ENCODE peak calls at places on chromosomes 13 and 19, in ten cellular contexts. B is SK-N-SH, W is breast epithelium, V is left ventricle myocardium inferior, T is IMR-90, K is body of pancreas, I is cardiac muscle cell, G is tibial nerve, Q is fibroblast of lung, J is adrenal gland. Y is an unnamed sample.
A peak's percentile ranks its signal among the peaks of the same experiment; 100 is the strongest.

GRCh38 chr19:2476451-2477140 is 669 bp downstream of the GADD45B start:
- DNase-seq in B (peak; percentile 66), W (no peak), V (peak; percentile 49), T (peak; percentile 74), K (peak; percentile 55), I (peak; percentile 51), G (no peak), Q (no peak), J (peak; percentile 61), Y (no peak)

GRCh38 chr13:106433066-106433465 is 102.4 kb downstream of the EFNB2 start:
- DNase-seq in B (no peak), W (no peak), V (no peak), T (no peak), K (no peak), I (no peak), G (no peak), Q (no peak), J (no peak), Y (no peak)

GRCh38 chr13:112822851-112823250 is 133.0 kb downstream of the ATP11A start:
- DNase-seq in B (no peak), W (no peak), V (no peak), T (no peak), K (no peak), I (no peak), G (no peak), Q (no peak), J (no peak), Y (no peak)

GRCh38 chr19:5707576-5708575 is 12.1 kb downstream of the LONP1 start:
- DNase-seq in B (peak; percentile 33), W (no peak), V (no peak), T (no peak), K (no peak), I (no peak), G (no peak), Q (no peak), J (no peak), Y (no peak)

GRCh38 chr19:21362291-21362690 is 3.5 kb downstream of the ZNF738 start:
- DNase-seq in B (no peak), W (no peak), V (no peak), T (no peak), K (no peak), I (no peak), G (no peak), Q (no peak), J (no peak), Y (no peak)

GRCh38 chr13:101773062-101773461 is 320.6 kb downstream of the ITGBL1 start:
- DNase-seq in B (peak; percentile 7), W (no peak), V (no peak), T (no peak), K (no peak), I (no peak), G (no peak), Q (no peak), J (no peak), Y (no peak)

GRCh38 chr19:34253711-34254551 is 423 bp upstream of the GARRE1 start:
- DNase-seq in B (no peak), W (peak; percentile 69), V (peak; percentile 88), T (peak; percentile 47), K (no peak), I (peak; percentile 93), G (peak; percentile 78), Q (peak; percentile 55), J (peak; percentile 76), Y (peak; percentile 79)

GRCh38 chr13:72400859-72401258 is 326.6 kb downstream of the MZT1 start:
- DNase-seq in B (no peak), W (no peak), V (no peak), T (no peak), K (no peak), I (no peak), G (no peak), Q (no peak), J (no peak), Y (no peak)

GRCh38 chr13:73417012-73417615 is 358.3 kb downstream of the KLF5 start:
- DNase-seq in B (peak; percentile 9), W (no peak), V (no peak), T (no peak), K (peak; percentile 62), I (no peak), G (no peak), Q (no peak), J (no peak), Y (no peak)

GRCh38 chr13:42378383-42378780 is 106.4 kb downstream of the AKAP11 start:
- DNase-seq in B (no peak), W (no peak), V (no peak), T (no peak), K (no peak), I (no peak), G (no peak), Q (no peak), J (no peak), Y (no peak)

GRCh38 chr19:34241513-34242337 is 12.6 kb upstream of the GARRE1 start:
- DNase-seq in B (no peak), W (no peak), V (no peak), T (no peak), K (peak; percentile 84), I (peak; percentile 47), G (no peak), Q (no peak), J (no peak), Y (no peak)

GRCh38 chr19:56840452-56841193 is at the start of the genes PEG3 and ZIM2:
- DNase-seq in B (peak; percentile 76), W (peak; percentile 51), V (peak; percentile 74), T (no peak), K (peak; percentile 58), I (no peak), G (no peak), Q (peak; percentile 12), J (peak; percentile 91), Y (no peak)

GRCh38 chr19:45404557-45405434 is at the start of gene PPP1R13L:
- DNase-seq in B (peak; percentile 92), W (peak; percentile 96), V (peak; percentile 89), T (peak; percentile 56), K (peak; percentile 96), I (peak; percentile 90), G (no peak), Q (peak; percentile 53), J (peak; percentile 86), Y (peak; percentile 95)

GRCh38 chr13:59747529-59747928 is 416.2 kb downstream of the DIAPH3 start:
- DNase-seq in B (no peak), W (no peak), V (no peak), T (no peak), K (no peak), I (no peak), G (no peak), Q (no peak), J (no peak), Y (no peak)

GRCh38 chr19:18788782-18789421 is 2.2 kb downstream of the COMP start:
- DNase-seq in B (no peak), W (no peak), V (no peak), T (no peak), K (no peak), I (no peak), G (no peak), Q (no peak), J (no peak), Y (no peak)

GRCh38 chr13:62678039-62678438 is 1262.4 kb upstream of the PCDH20 start:
- DNase-seq in B (no peak), W (no peak), V (no peak), T (no peak), K (no peak), I (no peak), G (no peak), Q (peak; percentile 7), J (no peak), Y (no peak)

GRCh38 chr13:36158606-36159005 is 27.4 kb upstream of the DCLK1 start:
- DNase-seq in B (no peak), W (no peak), V (no peak), T (no peak), K (no peak), I (no peak), G (no peak), Q (no peak), J (no peak), Y (peak; percentile 35)

GRCh38 chr19:17605761-17606745 is 50.6 kb downstream of the COLGALT1 start:
- DNase-seq in B (peak; percentile 98), W (peak; percentile 52), V (peak; percentile 62), T (peak; percentile 56), K (peak; percentile 82), I (peak; percentile 92), G (peak; percentile 65), Q (peak; percentile 63), J (peak; percentile 75), Y (peak; percentile 97)
- H3K27ac ChIP-seq in B (peak overlapping the region; percentile 39), W (peak overlapping the region; percentile 51), V (peak overlapping the region; percentile 51), T (no peak overlapping the region), K (no peak overlapping the region), I (peak overlapping the region; percentile 91), G (peak overlapping the region; percentile 24), Q (no peak overlapping the region), J (peak overlapping the region; percentile 31), Y (peak overlapping the region; percentile 90)

DNA sequence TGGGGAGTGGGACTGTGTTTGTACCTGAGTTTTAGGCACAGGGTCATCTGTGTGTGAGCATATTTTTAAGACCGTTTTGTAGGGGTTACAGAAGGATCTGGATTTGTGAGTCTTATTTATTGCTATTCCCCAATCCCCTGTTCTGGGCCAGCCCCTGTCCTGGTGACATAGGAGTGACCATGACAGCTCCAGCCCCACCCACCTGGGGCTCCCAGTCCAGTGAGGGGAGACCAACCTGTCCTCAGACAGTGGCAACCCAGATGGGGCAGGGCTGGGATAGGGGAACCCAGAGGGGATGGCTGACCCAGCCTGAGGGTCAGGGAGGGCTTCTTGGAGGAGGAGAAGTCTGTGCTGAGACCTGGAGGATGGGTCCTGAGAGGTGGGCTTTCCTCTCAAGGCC is 10.7 kb downstream of the TMEM160 start:
- DNase-seq in B (peak; percentile 24), W (no peak), V (no peak), T (no peak), K (no peak), I (no peak), G (no peak), Q (no peak), J (no peak), Y (no peak)
- H3K27ac ChIP-seq in B (no peak overlapping the region), W (no peak overlapping the region), V (no peak overlapping the region), T (no peak overlapping the region), K (no peak overlapping the region), I (no peak overlapping the region), G (no peak overlapping the region), Q (no peak overlapping the region), J (no peak overlapping the region), Y (peak overlapping the region; percentile 0)

GRCh38 chr13:20940083-20940482 is 37.5 kb upstream of the XPO4 start:
- DNase-seq in B (no peak), W (no peak), V (no peak), T (peak; percentile 83), K (no peak), I (no peak), G (no peak), Q (peak; percentile 67), J (no peak), Y (no peak)
- H3K27ac ChIP-seq in B (no peak overlapping the region), W (no peak overlapping the region), V (peak overlapping the region; percentile 67), T (no peak overlapping the region), K (no peak overlapping the region), I (no peak overlapping the region), G (no peak overlapping the region), Q (no peak overlapping the region), J (no peak overlapping the region), Y (no peak overlapping the region)

DNA sequence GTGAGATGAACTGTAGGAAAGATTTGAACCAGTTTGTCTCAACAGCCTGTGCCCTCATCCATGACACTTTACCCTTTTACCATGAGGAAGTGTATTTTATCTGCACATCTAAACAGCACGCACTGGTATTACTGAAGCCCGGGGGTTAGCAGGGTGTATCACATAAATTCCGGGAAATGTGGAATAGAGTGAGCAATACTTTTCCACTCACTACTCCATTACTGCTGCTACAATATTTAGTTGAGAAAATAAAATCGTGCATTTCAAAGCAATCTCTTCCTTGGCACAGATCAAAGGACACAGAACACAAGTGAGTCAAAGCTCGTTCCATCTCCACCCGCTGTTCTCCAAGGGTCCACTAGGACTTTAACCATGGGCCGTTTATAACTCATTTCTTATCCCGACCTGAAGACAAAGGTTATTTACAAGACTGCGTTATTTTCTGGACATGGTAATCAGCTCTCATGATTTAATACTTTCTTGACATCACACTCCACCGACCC is 35.2 kb downstream of the STK24 start:
- DNase-seq in B (peak; percentile 74), W (no peak), V (no peak), T (no peak), K (no peak), I (no peak), G (no peak), Q (no peak), J (peak; percentile 35), Y (no peak)
- H3K27ac ChIP-seq in B (peak overlapping the region; percentile 37), W (peak overlapping the region; percentile 50), V (peak overlapping the region; percentile 63), T (no peak overlapping the region), K (no peak overlapping the region), I (no peak overlapping the region), G (no peak overlapping the region), Q (no peak overlapping the region), J (no peak overlapping the region), Y (no peak overlapping the region)

Y was measured in RWPE1.